ENCODE peak calls at places on chromosome 5, in four cellular contexts. E, B, L and T are unnamed samples.

GRCh38 chr5:105677291-105677690 is 1993.4 kb downstream of the EFNA5 start:
- DNase-seq in E (no peak), B (no peak), L (no peak), T (no peak)

GRCh38 chr5:54115768-54116403 is 194.5 kb downstream of the ARL15 start:
- DNase-seq in E (no peak), B (no peak), L (no peak), T (no peak)

GRCh38 chr5:114097570-114097969 is 264.3 kb upstream of the KCNN2 start:
- DNase-seq in E (no peak), B (no peak), L (no peak), T (no peak)

GRCh38 chr5:9782806-9783560 is 152.8 kb upstream of the TAS2R1 start:
- DNase-seq in E (no peak), B (no peak), L (no peak), T (no peak)

GRCh38 chr5:122415481-122416120 is 103.6 kb downstream of the SNCAIP start:
- DNase-seq in E (peak; percentile 22), B (no peak), L (peak; percentile 74), T (no peak)

GRCh38 chr5:151319334-151319733 is 15.8 kb upstream of the SLC36A3 start:
- DNase-seq in E (no peak), B (no peak), L (peak; percentile 73), T (no peak)

GRCh38 chr5:42583322-42583721 is 160.1 kb downstream of the GHR start:
- DNase-seq in E (peak; percentile 79), B (no peak), L (peak; percentile 86), T (no peak)

GRCh38 chr5:1757511-1757910 is 42.1 kb downstream of the MRPL36 start:
- DNase-seq in E (no peak), B (peak; percentile 25), L (peak; percentile 43), T (no peak)

GRCh38 chr5:132385321-132386105 is 16.0 kb downstream of the SLC22A5 start:
- DNase-seq in E (peak; percentile 34), B (no peak), L (no peak), T (peak; percentile 88)

GRCh38 chr5:89972901-89973300 is 436.7 kb downstream of the CETN3 start:
- DNase-seq in E (no peak), B (no peak), L (no peak), T (no peak)

GRCh38 chr5:137370096-137370495 is 129.0 kb downstream of the SPOCK1 start:
- DNase-seq in E (no peak), B (no peak), L (no peak), T (no peak)

GRCh38 chr5:60343102-60343501 is 356.9 kb downstream of the DEPDC1B start:
- DNase-seq in E (no peak), B (no peak), L (no peak), T (no peak)

GRCh38 chr5:148799737-148800527 is 26.5 kb upstream of the ADRB2 start:
- DNase-seq in E (no peak), B (no peak), L (no peak), T (no peak)

GRCh38 chr5:165602529-165602928 is 2097.1 kb downstream of the MAT2B start:
- DNase-seq in E (no peak), B (no peak), L (no peak), T (no peak)

GRCh38 chr5:177241768-177242167 is 61.8 kb downstream of the RAB24 start:
- DNase-seq in E (no peak), B (no peak), L (no peak), T (no peak)

GRCh38 chr5:73233461-73234151 is 60.6 kb downstream of the TMEM174 start:
- DNase-seq in E (no peak), B (no peak), L (no peak), T (no peak)

DNA sequence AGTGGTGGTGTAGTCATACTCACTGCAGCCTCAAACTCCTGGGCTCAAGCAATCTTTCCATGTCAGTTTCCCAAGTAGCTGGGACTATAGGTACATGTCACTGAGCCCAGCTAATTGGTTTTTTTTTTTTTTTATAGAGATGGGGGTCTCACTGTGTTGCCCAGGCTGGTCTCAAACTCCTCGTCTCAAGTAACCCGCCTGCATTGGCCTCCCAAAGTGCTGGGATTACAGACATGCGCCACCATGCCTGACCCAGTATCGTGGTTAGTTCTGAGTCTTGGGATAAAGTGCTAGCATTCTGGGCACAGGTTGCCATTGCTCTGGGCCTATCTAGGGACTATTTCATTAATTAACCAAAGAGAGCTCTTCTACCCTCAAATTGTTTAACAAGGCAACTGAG is 108.3 kb downstream of the PLPP1 start:
- DNase-seq in E (no peak), B (no peak), L (no peak), T (no peak)
- TF ChIP-seq POLR2AphosphoS5 in E (no peak), B (no peak), L (no peak), T (no peak)

GRCh38 chr5:147403659-147404640 is 105.9 kb downstream of the DPYSL3 start:
- DNase-seq in E (no peak), B (peak; percentile 81), L (peak; percentile 93), T (no peak)
- H3K4me1 ChIP-seq in E (no peaks in the 10 kb centered on the region), B (peaks cover 20% of the 10 kb centered on the region), L (peaks cover 2% of the 10 kb centered on the region), T (peaks cover 25% of the 10 kb centered on the region)

GRCh38 chr5:129094087-129094923 is at the start of gene ISOC1:
- DNase-seq in E (peak; percentile 93), B (peak; percentile 88), L (peak; percentile 95), T (no peak)
- TF ChIP-seq CTCF in E (peak; percentile 35), B (no peak), L (no peak), T (no peak)

DNA sequence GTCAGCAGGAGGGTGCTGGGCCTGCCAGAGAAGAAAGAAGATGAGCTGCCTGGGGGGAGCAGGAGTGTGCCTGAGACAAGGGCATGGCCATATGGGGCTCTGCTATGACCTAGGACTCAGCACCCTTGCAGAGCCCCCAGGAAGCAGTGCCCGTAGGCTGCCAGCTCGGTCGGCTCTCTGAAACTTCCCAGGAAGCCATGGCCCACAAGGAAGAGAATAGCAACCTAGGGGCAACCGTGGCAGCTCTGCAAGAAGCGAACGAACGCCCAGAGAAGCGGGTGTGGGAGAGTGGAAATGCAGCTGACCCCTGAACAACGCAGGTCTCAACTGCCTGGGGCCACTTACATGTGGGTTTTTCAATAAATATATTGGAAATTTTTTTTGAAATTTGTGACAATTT is 10.7 kb upstream of the LTC4S start:
- DNase-seq in E (no peak), B (no peak), L (peak; percentile 58), T (no peak)
- TF ChIP-seq POLR2AphosphoS5 in E (no peak), B (no peak), L (no peak), T (no peak)

GRCh38 chr5:146732966-146733365 is 145.6 kb downstream of the PPP2R2B start:
- DNase-seq in E (no peak), B (no peak), L (no peak), T (no peak)
- H3K4me1 ChIP-seq in E (no peaks in the 10 kb centered on the region), B (no peaks in the 10 kb centered on the region), L (no peaks in the 10 kb centered on the region), T (no peaks in the 10 kb centered on the region)